ENCODE peak calls at places on chromosomes 16 and 17, in six cellular contexts. One of them, this sample, is unnamed.
A peak's percentile ranks its signal among the peaks of the same experiment; 100 is the strongest.

GRCh38 chr16:31130899-31131298 is 4.6 kb downstream of the PRSS8 start:
- DNase-seq in colonic mucosa: peak; percentile 96
- DNase-seq in lower leg skin: peak; percentile 91
- DNase-seq in HFFc6: no peak
- DNase-seq in retinal pigment epithelial cell: no peak
- DNase-seq in fibroblast of pulmonary artery: no peak
- DNase-seq in this sample: peak; percentile 91

GRCh38 chr16:27424772-27425498 is 23.0 kb downstream of the IL21R start:
- DNase-seq in colonic mucosa: peak; percentile 3
- DNase-seq in lower leg skin: peak; percentile 58
- DNase-seq in HFFc6: no peak
- DNase-seq in retinal pigment epithelial cell: no peak
- DNase-seq in fibroblast of pulmonary artery: no peak
- DNase-seq in this sample: no peak

GRCh38 chr17:47902039-47902744 is 6.2 kb downstream of the SP2 start:
- DNase-seq in colonic mucosa: no peak
- DNase-seq in lower leg skin: no peak
- DNase-seq in HFFc6: no peak
- DNase-seq in retinal pigment epithelial cell: no peak
- DNase-seq in fibroblast of pulmonary artery: no peak
- DNase-seq in this sample: no peak

GRCh38 chr16:66933776-66934137 is 445 bp downstream of the CIAO2B start:
- DNase-seq in colonic mucosa: no peak
- DNase-seq in lower leg skin: no peak
- DNase-seq in HFFc6: no peak
- DNase-seq in retinal pigment epithelial cell: no peak
- DNase-seq in fibroblast of pulmonary artery: no peak
- DNase-seq in this sample: no peak

GRCh38 chr17:27553019-27553511 is 77.9 kb upstream of the LGALS9 start:
- DNase-seq in colonic mucosa: no peak
- DNase-seq in lower leg skin: no peak
- DNase-seq in HFFc6: no peak
- DNase-seq in retinal pigment epithelial cell: no peak
- DNase-seq in fibroblast of pulmonary artery: no peak
- DNase-seq in this sample: no peak

GRCh38 chr17:63222655-63223054 is 223.5 kb downstream of the CYB561 start:
- DNase-seq in colonic mucosa: no peak
- DNase-seq in lower leg skin: no peak
- DNase-seq in HFFc6: no peak
- DNase-seq in retinal pigment epithelial cell: no peak
- DNase-seq in fibroblast of pulmonary artery: peak; percentile 25
- DNase-seq in this sample: no peak

GRCh38 chr17:38628441-38628840 is 22.7 kb upstream of the SRCIN1 start:
- DNase-seq in colonic mucosa: no peak
- DNase-seq in lower leg skin: peak; percentile 69
- DNase-seq in HFFc6: no peak
- DNase-seq in retinal pigment epithelial cell: no peak
- DNase-seq in fibroblast of pulmonary artery: peak; percentile 9
- DNase-seq in this sample: no peak

GRCh38 chr17:81329279-81329926 is 34.3 kb upstream of the SLC38A10 start:
- DNase-seq in colonic mucosa: peak; percentile 95
- DNase-seq in lower leg skin: peak; percentile 98
- DNase-seq in HFFc6: peak; percentile 87
- DNase-seq in retinal pigment epithelial cell: no peak
- DNase-seq in fibroblast of pulmonary artery: peak; percentile 78
- DNase-seq in this sample: peak; percentile 94

GRCh38 chr16:47565454-47565853 is 104.3 kb downstream of the PHKB start:
- DNase-seq in colonic mucosa: peak; percentile 25
- DNase-seq in lower leg skin: peak; percentile 90
- DNase-seq in HFFc6: peak; percentile 61
- DNase-seq in retinal pigment epithelial cell: no peak
- DNase-seq in fibroblast of pulmonary artery: peak; percentile 82
- DNase-seq in this sample: no peak

GRCh38 chr17:7712111-7712771 is 5.3 kb upstream of the DNAH2 start:
- DNase-seq in colonic mucosa: no peak
- DNase-seq in lower leg skin: no peak
- DNase-seq in HFFc6: no peak
- DNase-seq in retinal pigment epithelial cell: no peak
- DNase-seq in fibroblast of pulmonary artery: no peak
- DNase-seq in this sample: no peak

GRCh38 chr16:88548131-88548874 is 21.9 kb upstream of the ZC3H18 start:
- DNase-seq in colonic mucosa: no peak
- DNase-seq in lower leg skin: no peak
- DNase-seq in HFFc6: no peak
- DNase-seq in retinal pigment epithelial cell: no peak
- DNase-seq in fibroblast of pulmonary artery: no peak
- DNase-seq in this sample: no peak

GRCh38 chr16:27550582-27550920 is 607 bp downstream of the KATNIP start:
- DNase-seq in colonic mucosa: no peak
- DNase-seq in lower leg skin: no peak
- DNase-seq in HFFc6: no peak
- DNase-seq in retinal pigment epithelial cell: no peak
- DNase-seq in fibroblast of pulmonary artery: no peak
- DNase-seq in this sample: no peak

GRCh38 chr16:15735610-15736009 is 85.6 kb downstream of the NDE1 start:
- DNase-seq in colonic mucosa: no peak
- DNase-seq in lower leg skin: no peak
- DNase-seq in HFFc6: no peak
- DNase-seq in retinal pigment epithelial cell: no peak
- DNase-seq in fibroblast of pulmonary artery: no peak
- DNase-seq in this sample: no peak

GRCh38 chr17:45052052-45052772 is 780 bp upstream of the DCAKD start:
- DNase-seq in colonic mucosa: peak; percentile 55
- DNase-seq in lower leg skin: peak; percentile 90
- DNase-seq in HFFc6: no peak
- DNase-seq in retinal pigment epithelial cell: no peak
- DNase-seq in fibroblast of pulmonary artery: no peak
- DNase-seq in this sample: peak; percentile 19

GRCh38 chr17:10072556-10072955 is 125.8 kb downstream of the GAS7 start:
- DNase-seq in colonic mucosa: no peak
- DNase-seq in lower leg skin: no peak
- DNase-seq in HFFc6: no peak
- DNase-seq in retinal pigment epithelial cell: no peak
- DNase-seq in fibroblast of pulmonary artery: no peak
- DNase-seq in this sample: no peak

GRCh38 chr17:70110443-70110880 is 35.4 kb downstream of the KCNJ16 start:
- DNase-seq in colonic mucosa: no peak
- DNase-seq in lower leg skin: no peak
- DNase-seq in HFFc6: no peak
- DNase-seq in retinal pigment epithelial cell: peak; percentile 93
- DNase-seq in fibroblast of pulmonary artery: peak; percentile 67
- DNase-seq in this sample: no peak

GRCh38 chr17:63697341-63698286 is 2.3 kb downstream of the LIMD2 start:
- DNase-seq in colonic mucosa: peak; percentile 73
- DNase-seq in lower leg skin: peak; percentile 86
- DNase-seq in HFFc6: no peak
- DNase-seq in retinal pigment epithelial cell: no peak
- DNase-seq in fibroblast of pulmonary artery: peak; percentile 48
- DNase-seq in this sample: no peak

GRCh38 chr16:49194499-49195260 is 87.0 kb downstream of the CBLN1 start:
- DNase-seq in colonic mucosa: no peak
- DNase-seq in lower leg skin: peak; percentile 76
- DNase-seq in HFFc6: no peak
- DNase-seq in retinal pigment epithelial cell: no peak
- DNase-seq in fibroblast of pulmonary artery: no peak
- DNase-seq in this sample: no peak

GRCh38 chr17:39672522-39673334 is 4.5 kb downstream of the PNMT start:
- DNase-seq in colonic mucosa: no peak
- DNase-seq in lower leg skin: no peak
- DNase-seq in HFFc6: no peak
- DNase-seq in retinal pigment epithelial cell: no peak
- DNase-seq in fibroblast of pulmonary artery: no peak
- DNase-seq in this sample: no peak
- TF ChIP-seq CTCF in colonic mucosa: peak; percentile 8
- TF ChIP-seq CTCF in lower leg skin: no peak
- TF ChIP-seq CTCF in HFFc6: peak; percentile 56
- TF ChIP-seq CTCF in retinal pigment epithelial cell: no peak
- TF ChIP-seq CTCF in fibroblast of pulmonary artery: no peak
- TF ChIP-seq CTCF in this sample: no peak

DNA sequence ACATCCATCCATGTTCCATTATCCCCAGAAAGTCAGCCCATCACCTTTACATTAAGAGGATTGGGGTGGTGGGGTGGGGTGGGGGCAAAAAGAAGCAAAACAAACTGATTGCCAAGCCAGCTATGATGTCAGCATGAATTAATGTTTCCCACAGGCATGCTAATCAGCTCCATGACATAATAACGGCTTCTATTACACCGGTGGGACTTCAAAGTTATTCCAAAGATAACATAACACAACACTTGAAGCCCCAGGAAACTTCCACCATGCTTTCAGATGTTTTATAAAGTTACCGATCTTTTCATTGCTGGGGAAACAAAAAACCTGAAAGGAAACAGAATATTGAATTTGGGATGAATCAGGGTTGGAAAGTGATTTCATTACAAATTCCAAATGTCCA is 155.9 kb upstream of the IRX5 start:
- DNase-seq in colonic mucosa: no peak
- DNase-seq in lower leg skin: no peak
- DNase-seq in HFFc6: no peak
- DNase-seq in retinal pigment epithelial cell: no peak
- DNase-seq in fibroblast of pulmonary artery: no peak
- DNase-seq in this sample: no peak
- TF ChIP-seq CTCF in colonic mucosa: no peak
- TF ChIP-seq CTCF in lower leg skin: no peak
- TF ChIP-seq CTCF in HFFc6: no peak
- TF ChIP-seq CTCF in retinal pigment epithelial cell: no peak
- TF ChIP-seq CTCF in fibroblast of pulmonary artery: no peak
- TF ChIP-seq CTCF in this sample: no peak

GRCh38 chr17:75261336-75262111 is at the start of the genes GGA3 and MRPS7:
- DNase-seq in colonic mucosa: peak; percentile 98
- DNase-seq in lower leg skin: peak; percentile 99
- DNase-seq in HFFc6: peak; percentile 88
- DNase-seq in retinal pigment epithelial cell: no peak
- DNase-seq in fibroblast of pulmonary artery: peak; percentile 94
- DNase-seq in this sample: peak; percentile 95

GRCh38 chr17:75262112-75262606 is 480 bp downstream of the MRPS7 start:
- DNase-seq in colonic mucosa: peak; percentile 40
- DNase-seq in lower leg skin: no peak
- DNase-seq in HFFc6: no peak
- DNase-seq in retinal pigment epithelial cell: no peak
- DNase-seq in fibroblast of pulmonary artery: no peak
- DNase-seq in this sample: no peak

GRCh38 chr17:75265614-75266314 is 4.1 kb downstream of the MRPS7 start:
- DNase-seq in colonic mucosa: no peak
- DNase-seq in lower leg skin: no peak
- DNase-seq in HFFc6: no peak
- DNase-seq in retinal pigment epithelial cell: no peak
- DNase-seq in fibroblast of pulmonary artery: no peak
- DNase-seq in this sample: no peak

GRCh38 chr17:75263051-75263450 is 1.4 kb downstream of the MRPS7 start:
- DNase-seq in colonic mucosa: no peak
- DNase-seq in lower leg skin: no peak
- DNase-seq in HFFc6: no peak
- DNase-seq in retinal pigment epithelial cell: no peak
- DNase-seq in fibroblast of pulmonary artery: no peak
- DNase-seq in this sample: no peak

DNA sequence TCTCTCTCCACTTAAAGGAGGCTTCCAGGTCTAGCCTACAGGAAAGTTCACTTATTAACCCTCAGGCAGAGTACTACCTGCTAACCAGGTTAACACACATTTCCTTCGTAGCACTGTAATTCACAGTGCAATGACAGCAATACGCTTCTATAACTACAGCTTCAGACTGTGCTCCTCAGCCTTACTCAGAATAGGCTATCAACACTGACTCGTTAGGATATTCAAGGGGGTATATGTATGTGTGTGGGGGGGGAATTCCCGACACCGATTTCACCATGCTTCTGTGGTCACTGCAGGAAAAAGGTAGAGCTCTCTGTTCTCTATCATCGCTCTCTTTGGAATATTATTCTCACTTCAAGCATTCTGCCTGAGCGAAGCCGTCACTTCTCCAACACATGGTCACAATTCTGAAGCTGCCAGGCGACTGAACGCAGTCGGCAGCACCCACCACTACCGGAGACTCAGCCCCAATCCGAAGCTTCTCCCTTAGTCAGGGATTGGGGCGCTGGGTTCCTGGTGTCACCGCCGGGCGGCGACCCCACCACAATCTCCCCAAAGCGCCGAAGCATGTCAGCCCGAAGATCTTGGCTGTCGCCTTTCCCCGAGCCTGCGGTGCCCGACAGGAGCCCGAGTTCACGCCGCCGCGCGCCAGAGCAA is 599 bp downstream of the GGA3 start:
- DNase-seq in colonic mucosa: no peak
- DNase-seq in lower leg skin: no peak
- DNase-seq in HFFc6: no peak
- DNase-seq in retinal pigment epithelial cell: no peak
- DNase-seq in fibroblast of pulmonary artery: no peak
- DNase-seq in this sample: no peak
- TF ChIP-seq CTCF in colonic mucosa: no peak
- TF ChIP-seq CTCF in lower leg skin: no peak
- TF ChIP-seq CTCF in HFFc6: peak; percentile 54
- TF ChIP-seq CTCF in retinal pigment epithelial cell: peak; percentile 13
- TF ChIP-seq CTCF in fibroblast of pulmonary artery: no peak
- TF ChIP-seq CTCF in this sample: peak; percentile 5

DNA sequence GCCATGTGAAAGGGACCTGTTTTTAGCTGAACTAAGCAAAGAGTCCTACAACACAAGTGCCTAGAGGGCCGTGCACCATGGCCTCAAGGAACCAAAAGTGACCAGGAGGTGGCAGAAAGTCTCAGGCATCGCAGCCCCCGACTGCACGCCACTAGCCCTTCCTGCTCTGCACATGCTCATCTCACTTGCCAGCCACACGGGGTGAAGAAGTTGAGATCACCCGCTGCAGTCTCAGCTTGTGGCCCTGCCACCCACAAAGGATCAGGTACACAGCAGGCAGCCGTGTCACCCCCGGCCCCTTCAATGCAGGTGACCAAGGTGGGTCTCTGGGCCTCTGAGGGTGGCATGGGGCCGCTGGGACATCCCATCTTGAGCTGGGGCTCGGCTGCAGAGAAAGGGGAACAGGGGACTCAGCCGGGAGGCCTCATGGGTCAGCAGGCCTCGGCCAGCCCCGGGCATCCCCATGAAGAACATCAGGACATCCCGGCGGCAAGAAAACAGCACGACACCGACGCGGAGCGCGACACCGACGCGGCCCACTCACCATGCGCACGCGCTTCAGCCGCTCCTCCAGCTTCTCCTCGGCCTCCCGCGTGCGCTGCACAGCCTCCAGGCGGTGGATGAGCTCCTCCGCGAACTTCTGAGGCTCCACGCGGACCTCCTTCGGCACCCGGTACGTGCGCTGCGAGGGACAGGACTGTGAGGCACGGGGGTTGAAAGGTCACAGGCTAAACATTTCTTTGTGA is 21.0 kb downstream of the PDIA2 start:
- DNase-seq in colonic mucosa: no peak
- DNase-seq in lower leg skin: no peak
- DNase-seq in HFFc6: no peak
- DNase-seq in retinal pigment epithelial cell: no peak
- DNase-seq in fibroblast of pulmonary artery: peak; percentile 3
- DNase-seq in this sample: no peak
- TF ChIP-seq CTCF in colonic mucosa: no peak
- TF ChIP-seq CTCF in lower leg skin: no peak
- TF ChIP-seq CTCF in HFFc6: peak; percentile 23
- TF ChIP-seq CTCF in retinal pigment epithelial cell: peak; percentile 19
- TF ChIP-seq CTCF in fibroblast of pulmonary artery: no peak
- TF ChIP-seq CTCF in this sample: no peak